ENCODE peak calls at places on chromosomes 1 and 21, in eight cellular contexts. I, E, L, X, H, G, A and Y are unnamed samples.
A peak's percentile ranks its signal among the peaks of the same experiment; 100 is the strongest.

GRCh38 chr1:80008934-80009333 is 1002.4 kb upstream of the ADGRL4 start:
- DNase-seq in E (no peak), A (no peak), I (no peak), X (no peak), H (no peak), L (no peak), G (no peak), Y (no peak)

GRCh38 chr21:45019076-45019886 is 55.1 kb upstream of the ADARB1 start:
- DNase-seq in I (no peak), A (no peak), G (no peak), H (no peak), L (no peak), E (no peak), X (peak; percentile 71), Y (peak; percentile 72)

GRCh38 chr1:45430486-45430885 is 60.5 kb downstream of the TESK2 start:
- DNase-seq in H (no peak), E (no peak), L (no peak), X (no peak), I (no peak), A (no peak), G (no peak), Y (no peak)

GRCh38 chr1:71667224-71667623 is 586.4 kb upstream of the ZRANB2 start:
- DNase-seq in A (no peak), X (no peak), L (no peak), E (no peak), G (no peak), H (no peak), I (no peak), Y (no peak)

GRCh38 chr1:59156526-59157196 is 140.2 kb upstream of the FGGY start:
- DNase-seq in G (no peak), A (no peak), L (no peak), H (no peak), E (no peak), I (no peak), X (no peak), Y (no peak)

GRCh38 chr21:29697555-29698193 is 242.1 kb downstream of the GRIK1 start:
- DNase-seq in L (no peak), E (peak; percentile 10), A (no peak), X (no peak), I (no peak), G (no peak), H (no peak), Y (no peak)

GRCh38 chr1:231094421-231094820 is 54.4 kb upstream of the FAM89A start:
- DNase-seq in H (no peak), X (no peak), L (no peak), A (no peak), E (no peak), I (no peak), G (no peak), Y (no peak)

GRCh38 chr1:240352769-240353168 is 259.2 kb downstream of the GREM2 start:
- DNase-seq in E (no peak), G (no peak), L (no peak), H (no peak), I (no peak), A (no peak), X (no peak), Y (no peak)

GRCh38 chr1:185155600-185156320 is 993 bp downstream of the TRMT1L start:
- DNase-seq in X (no peak), G (no peak), E (no peak), L (no peak), A (no peak), H (no peak), I (no peak), Y (no peak)

GRCh38 chr1:187408217-187409004 is 579.7 kb downstream of the PLA2G4A start:
- DNase-seq in E (no peak), H (no peak), L (no peak), X (no peak), A (no peak), G (no peak), I (no peak), Y (no peak)

GRCh38 chr21:18782721-18783120 is 379.1 kb upstream of the TMPRSS15 start:
- DNase-seq in A (no peak), L (no peak), I (no peak), H (no peak), X (no peak), E (no peak), G (no peak), Y (no peak)

GRCh38 chr1:172359531-172359991 is 60.9 kb upstream of the C1orf105 start:
- DNase-seq in G (no peak), X (no peak), I (no peak), E (no peak), A (no peak), H (no peak), L (no peak), Y (no peak)

GRCh38 chr1:236066054-236066453 is 1.2 kb upstream of the NID1 start:
- DNase-seq in L (no peak), A (no peak), G (no peak), X (no peak), I (no peak), E (no peak), H (no peak), Y (no peak)

GRCh38 chr1:64482720-64483119 is 12.8 kb downstream of the CACHD1 start:
- DNase-seq in E (no peak), G (no peak), L (no peak), I (no peak), H (no peak), X (no peak), A (no peak), Y (no peak)

GRCh38 chr1:33364578-33364945 is 43.7 kb upstream of the A3GALT2 start:
- DNase-seq in H (no peak), X (no peak), G (no peak), E (no peak), I (no peak), L (no peak), A (no peak), Y (no peak)

GRCh38 chr1:204493145-204493881 is 1.3 kb downstream of the PIK3C2B start:
- DNase-seq in H (no peak), I (peak; percentile 85), E (no peak), X (no peak), A (no peak), L (peak; percentile 41), G (no peak), Y (peak; percentile 93)

GRCh38 chr1:18091660-18092446 is 15.7 kb upstream of the IGSF21 start:
- DNase-seq in L (no peak), A (no peak), X (no peak), H (no peak), E (no peak), G (peak; percentile 20), I (no peak), Y (no peak)

GRCh38 chr1:168755800-168756418 is 26.9 kb upstream of the DPT start:
- DNase-seq in E (no peak), I (no peak), H (no peak), G (no peak), A (no peak), L (no peak), X (no peak), Y (no peak)

GRCh38 chr21:37561941-37562919 is 195.7 kb downstream of the DYRK1A start:
- DNase-seq in X (no peak), H (no peak), G (no peak), E (no peak), I (no peak), L (no peak), A (no peak), Y (no peak)
- TF ChIP-seq POLR2A in X (no peak), H (no peak), G (no peak), E (no peak), I (no peak), L (no peak), A (no peak), Y (no peak)

DNA sequence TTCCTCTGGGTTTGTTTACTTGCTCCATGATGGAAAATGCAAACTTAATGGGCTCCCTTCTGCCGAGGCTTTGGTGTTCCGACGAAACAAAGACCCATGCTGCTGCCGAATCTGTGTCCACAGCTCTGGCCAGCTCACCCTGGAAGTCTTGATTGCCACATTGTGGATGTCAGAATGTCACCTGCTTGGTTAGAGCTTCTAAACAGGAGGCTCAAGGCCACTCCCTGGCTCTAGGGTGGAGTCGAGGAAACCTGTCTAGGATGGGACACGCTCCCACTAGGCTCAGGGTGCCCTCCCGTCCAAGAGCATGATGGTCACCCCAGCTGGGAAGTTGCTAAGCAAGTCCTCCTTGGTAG is 279.3 kb upstream of the VAMP3 start:
- DNase-seq in H (no peak), G (no peak), I (no peak), L (no peak), A (no peak), X (no peak), E (no peak), Y (no peak)
- TF ChIP-seq POLR2A in H (no peak), G (no peak), I (no peak), L (no peak), A (no peak), X (no peak), E (no peak), Y (no peak)

GRCh38 chr1:205630651-205631009 is 1.2 kb downstream of the ELK4 start:
- DNase-seq in H (no peak), A (no peak), E (no peak), I (no peak), X (no peak), G (no peak), L (no peak), Y (no peak)

GRCh38 chr1:205632374-205633169 is 761 bp upstream of the ELK4 start:
- DNase-seq in E (no peak), A (no peak), G (no peak), X (no peak), H (no peak), L (no peak), I (no peak), Y (no peak)

GRCh38 chr1:205630241-205630640 is 1.6 kb downstream of the ELK4 start:
- DNase-seq in E (no peak), L (no peak), I (no peak), H (no peak), G (no peak), X (no peak), A (no peak), Y (no peak)

GRCh38 chr1:205631727-205632373 is at the start of gene ELK4:
- DNase-seq in E (peak; percentile 92), X (peak; percentile 100), L (peak; percentile 99), G (peak; percentile 96), H (peak; percentile 99), A (peak; percentile 97), I (peak; percentile 97), Y (peak; percentile 99)

DNA sequence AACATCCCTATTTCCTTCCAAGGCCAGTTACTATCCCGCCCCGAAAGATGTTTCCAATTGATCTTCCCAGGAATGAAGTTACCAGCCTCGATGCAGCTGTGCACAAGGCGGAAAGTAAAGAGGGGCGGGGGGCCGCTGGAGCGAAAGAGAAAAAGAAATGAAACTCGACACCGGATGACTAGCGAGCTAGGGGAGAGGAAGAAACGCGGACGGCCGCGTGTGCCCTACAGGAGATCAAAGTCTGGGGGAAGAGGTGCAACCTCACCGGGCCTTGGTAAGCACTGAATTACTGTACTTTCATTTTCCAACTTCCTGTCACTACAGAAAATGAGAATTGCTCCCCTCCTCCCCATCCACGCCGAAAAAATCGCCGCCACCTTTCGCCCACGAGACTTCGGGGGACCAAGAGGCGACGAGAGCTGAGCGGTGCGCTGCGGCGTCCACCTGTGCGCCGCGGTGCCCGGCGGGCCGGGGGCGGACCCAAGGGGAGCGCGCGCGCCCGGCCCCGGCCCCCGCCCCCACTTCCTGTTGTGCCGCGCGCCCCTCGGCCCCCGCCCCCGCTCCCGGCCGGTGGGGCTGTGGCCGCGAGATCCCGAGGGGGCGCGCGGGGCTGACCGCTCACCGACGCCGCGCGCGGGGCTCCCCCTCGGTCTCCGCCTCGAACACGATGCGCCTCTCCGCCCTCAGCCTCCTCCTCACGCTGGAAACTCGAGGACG is 643 bp downstream of the ELK4 start:
- DNase-seq in G (peak; percentile 16), H (peak; percentile 62), A (peak; percentile 94), L (peak; percentile 65), E (peak; percentile 59), X (peak; percentile 94), I (peak; percentile 51), Y (peak; percentile 80)
- TF ChIP-seq POLR2A in G (no peak), H (no peak), A (no peak), L (peak; percentile 14), E (peak; percentile 73), X (no peak), I (no peak), Y (no peak)

GRCh38 chr1:84348240-84348555 is 46.7 kb downstream of the SAMD13 start:
- DNase-seq in I (no peak), X (no peak), G (no peak), E (no peak), A (no peak), L (no peak), H (no peak), Y (no peak)
- TF ChIP-seq POLR2A in I (no peak), X (no peak), G (no peak), E (no peak), A (no peak), L (no peak), H (no peak), Y (no peak)